ENCODE peak calls at places on chromosomes 12 and 14, in four cellular contexts. One of them, this sample, is unnamed.

GRCh38 chr12:3930216-3930615 is 57.0 kb upstream of the PARP11 start:
- DNase-seq in COR-L47: no peak
- DNase-seq in iPS-NIHi11: no peak
- DNase-seq in H9: no peak
- DNase-seq in this sample: no peak

GRCh38 chr12:48980953-48981756 is 3.0 kb downstream of the WNT1 start:
- DNase-seq in COR-L47: no peak
- DNase-seq in iPS-NIHi11: peak
- DNase-seq in H9: no peak
- DNase-seq in this sample: no peak

GRCh38 chr14:62957562-62957961 is 87.7 kb downstream of the KCNH5 start:
- DNase-seq in iPS-NIHi11: no peak
- DNase-seq in COR-L47: no peak
- DNase-seq in H9: no peak
- DNase-seq in this sample: no peak

GRCh38 chr12:38776657-38777056 is 128.7 kb downstream of the CPNE8 start:
- DNase-seq in COR-L47: no peak
- DNase-seq in iPS-NIHi11: no peak
- DNase-seq in H9: no peak
- DNase-seq in this sample: no peak

GRCh38 chr14:61911534-61911933 is 149.3 kb downstream of the SNAPC1 start:
- DNase-seq in COR-L47: peak
- DNase-seq in iPS-NIHi11: no peak
- DNase-seq in H9: no peak
- DNase-seq in this sample: no peak

GRCh38 chr14:64556526-64556925 is 6.8 kb downstream of the PPP1R36 start:
- DNase-seq in iPS-NIHi11: no peak
- DNase-seq in COR-L47: no peak
- DNase-seq in H9: peak
- DNase-seq in this sample: no peak

GRCh38 chr14:94673781-94674231 is 61.6 kb downstream of the SERPINA3 start:
- DNase-seq in H9: no peak
- DNase-seq in COR-L47: no peak
- DNase-seq in iPS-NIHi11: no peak
- DNase-seq in this sample: no peak

GRCh38 chr14:20522332-20522731 is 17.0 kb downstream of the RNASE10 start:
- DNase-seq in COR-L47: no peak
- DNase-seq in H9: no peak
- DNase-seq in iPS-NIHi11: no peak
- DNase-seq in this sample: no peak

GRCh38 chr12:116874324-116874995 is 6.8 kb downstream of the HRK start:
- DNase-seq in H9: no peak
- DNase-seq in iPS-NIHi11: no peak
- DNase-seq in COR-L47: no peak
- DNase-seq in this sample: no peak

GRCh38 chr14:73236752-73237218 is 521 bp upstream of the PAPLN start:
- DNase-seq in iPS-NIHi11: no peak
- DNase-seq in COR-L47: no peak
- DNase-seq in H9: no peak
- DNase-seq in this sample: no peak

GRCh38 chr12:105334001-105334400 is 3.5 kb downstream of the C12orf75 start:
- DNase-seq in iPS-NIHi11: no peak
- DNase-seq in H9: no peak
- DNase-seq in COR-L47: no peak
- DNase-seq in this sample: no peak

GRCh38 chr12:6082613-6083012 is 41.9 kb downstream of the VWF start:
- DNase-seq in H9: no peak
- DNase-seq in COR-L47: no peak
- DNase-seq in iPS-NIHi11: no peak
- DNase-seq in this sample: no peak

GRCh38 chr14:42804146-42804545 is 1197.5 kb downstream of the LRFN5 start:
- DNase-seq in iPS-NIHi11: no peak
- DNase-seq in H9: no peak
- DNase-seq in COR-L47: peak
- DNase-seq in this sample: no peak

GRCh38 chr12:39764944-39765560 is 145.4 kb upstream of the ABCD2 start:
- DNase-seq in iPS-NIHi11: peak
- DNase-seq in COR-L47: peak
- DNase-seq in H9: no peak
- DNase-seq in this sample: peak

GRCh38 chr14:32576088-32576795 is 247.1 kb downstream of the AKAP6 start:
- DNase-seq in COR-L47: peak
- DNase-seq in H9: peak
- DNase-seq in iPS-NIHi11: peak
- DNase-seq in this sample: peak

GRCh38 chr14:104750658-104751057 is 2.3 kb upstream of the SIVA1 start:
- DNase-seq in H9: no peak
- DNase-seq in iPS-NIHi11: no peak
- DNase-seq in COR-L47: no peak
- DNase-seq in this sample: no peak

GRCh38 chr14:41899416-41899815 is 292.7 kb downstream of the LRFN5 start:
- DNase-seq in COR-L47: no peak
- DNase-seq in iPS-NIHi11: no peak
- DNase-seq in H9: no peak
- DNase-seq in this sample: no peak

GRCh38 chr12:28063355-28063885 is 90.9 kb upstream of the PTHLH start:
- DNase-seq in iPS-NIHi11: no peak
- DNase-seq in COR-L47: no peak
- DNase-seq in H9: no peak
- DNase-seq in this sample: no peak

GRCh38 chr14:23602181-23603095 is 23.8 kb upstream of the JPH4 start:
- DNase-seq in iPS-NIHi11: no peak
- DNase-seq in COR-L47: no peak
- DNase-seq in H9: no peak
- DNase-seq in this sample: no peak

GRCh38 chr14:37900582-37900981 is 305.2 kb downstream of the TTC6 start:
- DNase-seq in COR-L47: no peak
- DNase-seq in iPS-NIHi11: no peak
- DNase-seq in H9: no peak
- DNase-seq in this sample: no peak

GRCh38 chr12:1592444-1593231 is 1.7 kb downstream of the FBXL14 start:
- DNase-seq in iPS-NIHi11: no peak
- DNase-seq in H9: peak
- DNase-seq in COR-L47: peak
- DNase-seq in this sample: peak

GRCh38 chr14:71659165-71659564 is 273.1 kb upstream of the RGS6 start:
- DNase-seq in COR-L47: no peak
- DNase-seq in iPS-NIHi11: no peak
- DNase-seq in H9: no peak
- DNase-seq in this sample: no peak

GRCh38 chr12:67275380-67275913 is 6.3 kb downstream of the CAND1 start:
- DNase-seq in H9: no peak
- DNase-seq in COR-L47: no peak
- DNase-seq in iPS-NIHi11: no peak
- DNase-seq in this sample: no peak

GRCh38 chr12:106704081-106704480 is 70.4 kb upstream of the RIC8B start:
- DNase-seq in H9: no peak
- DNase-seq in iPS-NIHi11: no peak
- DNase-seq in COR-L47: no peak
- DNase-seq in this sample: no peak

GRCh38 chr12:64181504-64182291 is 40.4 kb downstream of the KICS2 start:
- DNase-seq in H9: peak
- DNase-seq in iPS-NIHi11: peak
- DNase-seq in COR-L47: peak
- DNase-seq in this sample: no peak

GRCh38 chr14:104665663-104666522 is 23.5 kb upstream of the INF2 start:
- DNase-seq in H9: peak
- DNase-seq in iPS-NIHi11: peak
- DNase-seq in COR-L47: no peak
- DNase-seq in this sample: no peak

GRCh38 chr12:77133566-77133965 is 68.2 kb upstream of the E2F7 start:
- DNase-seq in iPS-NIHi11: peak
- DNase-seq in COR-L47: no peak
- DNase-seq in H9: peak
- DNase-seq in this sample: peak

GRCh38 chr12:62660763-62661162 is 194.1 kb downstream of the MON2 start:
- DNase-seq in iPS-NIHi11: no peak
- DNase-seq in H9: no peak
- DNase-seq in COR-L47: no peak
- DNase-seq in this sample: no peak

GRCh38 chr14:50396636-50397460 is at the start of gene CDKL1:
- DNase-seq in H9: peak
- DNase-seq in COR-L47: peak
- DNase-seq in iPS-NIHi11: peak
- DNase-seq in this sample: no peak

GRCh38 chr14:55638665-55639064 is 58.7 kb downstream of the KTN1 start:
- DNase-seq in COR-L47: no peak
- DNase-seq in iPS-NIHi11: no peak
- DNase-seq in H9: no peak
- DNase-seq in this sample: no peak

GRCh38 chr14:29310757-29311156 is 544.2 kb downstream of the FOXG1 start:
- DNase-seq in H9: no peak
- DNase-seq in COR-L47: no peak
- DNase-seq in iPS-NIHi11: no peak
- DNase-seq in this sample: no peak

GRCh38 chr12:82818276-82819035 is 131.8 kb downstream of the TMTC2 start:
- DNase-seq in H9: no peak
- DNase-seq in iPS-NIHi11: no peak
- DNase-seq in COR-L47: no peak
- DNase-seq in this sample: no peak

GRCh38 chr12:122944588-122944987 is 21.7 kb downstream of the ABCB9 start:
- DNase-seq in COR-L47: no peak
- DNase-seq in iPS-NIHi11: no peak
- DNase-seq in H9: no peak
- DNase-seq in this sample: no peak

GRCh38 chr14:54713364-54713763 is 146.4 kb downstream of the SAMD4A start:
- DNase-seq in iPS-NIHi11: no peak
- DNase-seq in H9: no peak
- DNase-seq in COR-L47: no peak
- DNase-seq in this sample: no peak

GRCh38 chr14:58774531-58774930 is 136.8 kb downstream of the DACT1 start:
- DNase-seq in COR-L47: no peak
- DNase-seq in iPS-NIHi11: no peak
- DNase-seq in H9: no peak
- DNase-seq in this sample: no peak

GRCh38 chr12:40351976-40352375 is 127.2 kb downstream of the LRRK2 start:
- DNase-seq in iPS-NIHi11: no peak
- DNase-seq in H9: no peak
- DNase-seq in COR-L47: no peak
- DNase-seq in this sample: no peak

GRCh38 chr14:102592969-102593840 is 756 bp downstream of the RCOR1 start:
- DNase-seq in COR-L47: peak
- DNase-seq in iPS-NIHi11: peak
- DNase-seq in H9: no peak
- DNase-seq in this sample: peak

GRCh38 chr14:58752782-58753181 is 115.0 kb downstream of the DACT1 start:
- DNase-seq in H9: no peak
- DNase-seq in iPS-NIHi11: no peak
- DNase-seq in COR-L47: peak
- DNase-seq in this sample: no peak